ENCODE peak calls at places on chromosomes 16 and 17, in nine cellular contexts. Q is IMR-90, T is body of pancreas, F is esophagus muscularis mucosa, E is uterus, U is sigmoid colon, C is spleen, O is HCT116, D is endothelial cell of umbilical vein. Y is an unnamed sample.

GRCh38 chr17:75683467-75684041 is 16.4 kb downstream of the SAP30BP start:
- DNase-seq in Q (peak; percentile 80), T (no peak), F (no peak), E (no peak), U (no peak), C (no peak), O (peak; percentile 88), D (no peak), Y (no peak)

GRCh38 chr16:78844682-78845081 is 745.2 kb downstream of the WWOX start:
- DNase-seq in Q (no peak), T (no peak), F (no peak), E (no peak), U (no peak), C (no peak), O (no peak), D (no peak), Y (no peak)

GRCh38 chr17:13638855-13639458 is 37.2 kb upstream of the HS3ST3A1 start:
- DNase-seq in Q (peak; percentile 23), T (peak; percentile 29), F (no peak), E (no peak), U (no peak), C (no peak), O (no peak), D (no peak), Y (no peak)

GRCh38 chr16:67555795-67556212 is 6.5 kb upstream of the CTCF start:
- DNase-seq in Q (peak; percentile 72), T (no peak), F (no peak), E (no peak), U (no peak), C (no peak), O (peak; percentile 16), D (peak; percentile 74), Y (no peak)

GRCh38 chr17:45299311-45299710 is 17.5 kb downstream of the MAP3K14 start:
- DNase-seq in Q (no peak), T (peak; percentile 50), F (no peak), E (no peak), U (no peak), C (no peak), O (no peak), D (no peak), Y (no peak)

GRCh38 chr16:53457670-53458069 is 23.4 kb downstream of the RBL2 start:
- DNase-seq in Q (no peak), T (no peak), F (no peak), E (no peak), U (no peak), C (no peak), O (no peak), D (no peak), Y (no peak)

GRCh38 chr17:37838276-37838675 is 85.9 kb upstream of the TBC1D3K start:
- DNase-seq in Q (no peak), T (no peak), F (no peak), E (no peak), U (no peak), C (no peak), O (no peak), D (no peak), Y (no peak)

GRCh38 chr16:87101903-87102302 is 215.3 kb downstream of the C16orf95 start:
- DNase-seq in Q (peak; percentile 54), T (peak; percentile 47), F (no peak), E (no peak), U (no peak), C (no peak), O (no peak), D (no peak), Y (no peak)

GRCh38 chr16:83301966-83302365 is 505.8 kb upstream of the HSBP1 start:
- DNase-seq in Q (peak; percentile 61), T (no peak), F (no peak), E (no peak), U (no peak), C (no peak), O (no peak), D (peak; percentile 11), Y (no peak)

GRCh38 chr16:81446318-81447275 is 2.0 kb downstream of the CMIP start:
- DNase-seq in Q (peak; percentile 51), T (peak; percentile 76), F (no peak), E (peak; percentile 43), U (no peak), C (no peak), O (no peak), D (peak; percentile 35), Y (no peak)

GRCh38 chr16:81449241-81449640 is 4.6 kb downstream of the CMIP start:
- DNase-seq in Q (no peak), T (no peak), F (no peak), E (no peak), U (no peak), C (no peak), O (no peak), D (no peak), Y (no peak)

GRCh38 chr16:81449899-81450608 is 5.4 kb downstream of the CMIP start:
- DNase-seq in Q (no peak), T (no peak), F (no peak), E (no peak), U (no peak), C (no peak), O (no peak), D (no peak), Y (no peak)

GRCh38 chr16:81447383-81448101 is 2.9 kb downstream of the CMIP start:
- DNase-seq in Q (no peak), T (peak; percentile 52), F (no peak), E (no peak), U (no peak), C (no peak), O (no peak), D (peak; percentile 25), Y (no peak)

DNA sequence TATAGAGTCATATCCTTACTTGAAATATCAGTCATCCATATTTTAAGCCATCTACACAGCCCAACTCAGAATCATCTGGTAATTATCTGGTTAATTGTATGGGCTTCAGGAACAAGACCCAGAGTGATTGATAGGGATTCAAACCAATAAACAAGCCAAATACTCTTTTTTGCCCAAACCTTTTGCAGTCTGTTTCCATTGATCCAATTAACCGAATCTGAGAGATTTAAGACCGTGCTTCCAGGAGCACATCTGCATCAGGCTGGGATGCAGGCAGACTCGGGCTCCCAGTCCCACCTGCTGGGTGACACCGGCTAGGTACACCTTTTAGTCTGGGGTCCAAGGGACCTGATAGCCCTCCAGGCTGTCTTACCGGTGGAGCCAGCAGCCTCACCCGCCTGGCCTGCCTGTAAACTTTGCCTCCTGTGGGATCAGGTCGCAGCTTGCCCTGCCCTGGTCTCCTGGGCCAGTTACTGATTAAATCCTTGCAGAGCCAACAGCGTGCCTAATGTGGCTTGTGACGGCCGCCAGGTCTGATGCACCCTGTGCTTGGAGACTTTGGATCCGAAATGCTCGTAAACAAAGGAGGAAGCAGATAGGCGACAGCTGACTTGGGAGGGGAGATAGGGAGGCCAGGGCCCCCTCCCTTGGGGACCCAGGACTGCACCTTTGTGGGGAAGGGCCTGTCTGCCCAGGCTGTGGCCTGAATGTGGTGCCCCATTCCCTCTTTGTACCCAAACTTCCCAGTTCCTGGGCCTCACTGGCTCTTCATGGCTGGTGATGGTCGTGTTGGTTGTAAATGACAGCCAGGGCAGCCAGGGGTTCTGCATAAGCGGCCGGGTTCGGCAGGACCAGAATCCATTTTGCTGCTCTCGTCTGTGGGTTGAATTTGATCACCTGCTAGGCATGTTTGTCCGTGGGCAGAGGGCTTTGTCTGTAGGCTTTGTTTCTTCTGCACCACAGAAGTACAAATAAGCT is 3.8 kb downstream of the CMIP start:
- DNase-seq in Q (no peak), T (peak; percentile 84), F (no peak), E (no peak), U (no peak), C (no peak), O (no peak), D (no peak), Y (no peak)
- TF ChIP-seq POLR2A in Q (no peak), T (peak; percentile 58), F (no peak), E (no peak), U (no peak), C (no peak), O (no peak), D (no peak), Y (no peak)

DNA sequence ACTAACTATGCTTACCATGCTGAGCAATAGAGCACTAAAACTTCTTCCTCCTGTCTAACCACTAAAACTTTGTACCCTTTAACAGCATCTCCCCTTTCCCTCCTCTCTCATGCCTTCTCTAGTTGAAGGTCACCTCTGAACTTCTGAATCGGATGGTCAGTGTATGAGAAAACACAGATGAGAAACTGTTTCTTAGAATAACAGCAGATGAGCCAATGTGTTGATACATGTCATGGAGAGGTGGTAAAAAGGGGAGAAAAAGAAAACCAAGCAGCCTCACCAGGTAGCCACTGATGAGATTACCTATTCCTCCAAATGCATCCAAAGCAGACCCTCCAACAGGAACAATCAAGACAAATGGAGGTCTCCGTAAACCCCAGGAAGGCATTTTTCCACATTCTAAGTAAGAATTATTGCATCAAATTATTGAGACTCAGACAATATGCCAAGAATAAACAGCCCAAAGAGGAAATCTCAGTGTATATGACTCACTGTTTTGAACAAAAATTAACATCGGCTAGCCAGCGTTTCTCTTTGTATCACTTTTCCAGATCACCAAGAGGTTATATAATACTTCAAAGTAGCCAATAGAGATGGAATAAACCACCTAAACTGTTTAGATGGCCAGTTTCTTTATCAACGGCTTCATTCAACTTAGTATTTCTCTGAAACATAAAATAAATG is 793.3 kb upstream of the SOX9 start:
- DNase-seq in Q (peak; percentile 72), T (no peak), F (no peak), E (no peak), U (no peak), C (no peak), O (no peak), D (no peak), Y (no peak)
- H3K27me3 ChIP-seq in Q (no peaks in the 10 kb centered on the region), T (no peaks in the 10 kb centered on the region), F (no peaks in the 10 kb centered on the region), E (no peaks in the 10 kb centered on the region), U (no peaks in the 10 kb centered on the region), C (no peaks in the 10 kb centered on the region), O (no peaks in the 10 kb centered on the region), D (no peaks in the 10 kb centered on the region), Y (no peaks in the 10 kb centered on the region)

DNA sequence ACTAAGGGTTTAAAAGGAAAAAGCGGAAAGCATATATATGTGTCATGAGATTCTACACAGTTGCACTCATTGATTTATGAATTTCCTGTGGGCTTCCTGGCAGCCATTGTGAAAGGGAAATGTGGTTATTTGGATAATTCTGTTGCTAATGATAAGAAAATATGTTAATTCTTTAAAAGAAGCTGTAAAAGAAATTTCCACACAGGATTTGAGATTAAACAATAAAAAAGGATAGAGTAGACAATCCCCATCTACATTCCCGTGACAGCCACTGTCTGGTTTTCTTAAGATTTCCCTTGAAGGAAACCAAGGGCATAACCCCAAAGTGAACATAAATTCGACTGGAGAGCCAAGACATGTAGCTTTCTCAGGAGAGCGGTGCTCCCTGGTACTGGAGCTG is 397.5 kb downstream of the CPPED1 start:
- DNase-seq in Q (no peak), T (no peak), F (no peak), E (no peak), U (no peak), C (no peak), O (no peak), D (peak; percentile 98), Y (no peak)
- TF ChIP-seq POLR2A in Q (no peak), T (no peak), F (no peak), E (no peak), U (no peak), C (no peak), O (no peak), D (peak; percentile 61), Y (no peak)

GRCh38 chr16:75267631-75268264 is 16.3 kb upstream of the BCAR1 start:
- DNase-seq in Q (peak; percentile 53), T (peak; percentile 89), F (no peak), E (no peak), U (peak; percentile 82), C (no peak), O (peak; percentile 54), D (peak; percentile 64), Y (no peak)
- H3K27me3 ChIP-seq in Q (no peaks in the 10 kb centered on the region), T (no peaks in the 10 kb centered on the region), F (no peaks in the 10 kb centered on the region), E (no peaks in the 10 kb centered on the region), U (no peaks in the 10 kb centered on the region), C (peaks cover 55% of the 10 kb centered on the region), O (no peaks in the 10 kb centered on the region), D (no peaks in the 10 kb centered on the region), Y (no peaks in the 10 kb centered on the region)

GRCh38 chr16:11586375-11586855 is 304 bp downstream of the LITAF start:
- DNase-seq in Q (no peak), T (no peak), F (no peak), E (no peak), U (no peak), C (no peak), O (no peak), D (no peak), Y (no peak)
- TF ChIP-seq POLR2A in Q (no peak), T (no peak), F (no peak), E (no peak), U (no peak), C (no peak), O (no peak), D (no peak), Y (no peak)

Y was measured in vagina.